ENCODE peak calls at places on chromosomes 7 and 10, in eight cellular contexts. V, Q, A, M, E, P, T and D are unnamed samples.

GRCh38 chr7:23334482-23335056 is 35.4 kb downstream of the MALSU1 start:
- DNase-seq in Q (peak; percentile 94), P (no peak), A (peak; percentile 91), E (peak; percentile 99), M (no peak), V (no peak), T (no peak), D (no peak)

GRCh38 chr7:6640246-6640721 is 3.2 kb downstream of the ZNF316 start:
- DNase-seq in A (no peak), M (no peak), P (peak; percentile 66), E (no peak), V (peak; percentile 88), T (no peak), Q (no peak), D (peak; percentile 34)

GRCh38 chr7:19747740-19748339 is 25.6 kb downstream of the TMEM196 start:
- DNase-seq in E (peak; percentile 30), T (no peak), A (peak; percentile 49), P (peak; percentile 16), M (peak; percentile 47), V (peak; percentile 82), Q (peak; percentile 32), D (peak; percentile 2)

GRCh38 chr7:116363637-116364432 is 135.7 kb upstream of the CAV2 start:
- DNase-seq in P (no peak), E (no peak), T (no peak), A (no peak), M (no peak), Q (no peak), V (no peak), D (no peak)

GRCh38 chr7:76318488-76319353 is 16.2 kb downstream of the HSPB1 start:
- DNase-seq in T (peak; percentile 64), M (peak; percentile 79), A (no peak), E (no peak), P (peak; percentile 80), V (peak; percentile 85), Q (peak; percentile 84), D (peak; percentile 83)

GRCh38 chr7:155545348-155545747 is 1.0 kb downstream of the CNPY1 start:
- DNase-seq in A (no peak), P (peak; percentile 57), E (no peak), M (no peak), V (peak; percentile 39), T (no peak), Q (no peak), D (no peak)

GRCh38 chr10:1449806-1450205 is 287.5 kb downstream of the ADARB2 start:
- DNase-seq in A (no peak), P (no peak), E (no peak), T (no peak), V (no peak), M (peak; percentile 72), Q (no peak), D (no peak)

GRCh38 chr7:158368449-158368848 is 219.2 kb downstream of the PTPRN2 start:
- DNase-seq in M (no peak), T (no peak), E (no peak), A (no peak), Q (no peak), V (no peak), P (no peak), D (no peak)

GRCh38 chr7:94452257-94452656 is 57.4 kb upstream of the CASD1 start:
- DNase-seq in T (no peak), P (no peak), A (no peak), E (no peak), M (no peak), V (no peak), Q (no peak), D (no peak)

GRCh38 chr10:62895058-62895457 is 78.9 kb upstream of the EGR2 start:
- DNase-seq in T (no peak), Q (no peak), V (no peak), A (no peak), M (no peak), P (no peak), E (no peak), D (no peak)

GRCh38 chr10:62025134-62025794 is 123.8 kb downstream of the ARID5B start:
- DNase-seq in Q (no peak), T (no peak), E (no peak), V (no peak), M (no peak), P (no peak), A (no peak), D (no peak)

GRCh38 chr7:100545636-100546128 is 6.7 kb downstream of the AGFG2 start:
- DNase-seq in T (peak; percentile 83), A (peak; percentile 81), M (peak; percentile 74), P (peak; percentile 74), Q (peak; percentile 95), V (peak; percentile 71), E (peak; percentile 88), D (no peak)

GRCh38 chr10:8398771-8399170 is 344.3 kb downstream of the GATA3 start:
- DNase-seq in T (no peak), E (no peak), V (no peak), A (no peak), M (no peak), Q (no peak), P (no peak), D (no peak)

GRCh38 chr7:45685619-45686240 is 111.6 kb downstream of the ADCY1 start:
- DNase-seq in M (no peak), V (no peak), Q (no peak), P (no peak), E (no peak), T (no peak), A (no peak), D (no peak)

GRCh38 chr10:59047180-59047579 is 129.3 kb upstream of the PHYHIPL start:
- DNase-seq in M (no peak), E (no peak), Q (no peak), V (no peak), T (no peak), P (no peak), A (no peak), D (no peak)

GRCh38 chr7:157549612-157550299 is 213.0 kb downstream of the DNAJB6 start:
- DNase-seq in Q (no peak), T (no peak), P (no peak), V (no peak), E (no peak), M (no peak), A (no peak), D (no peak)

GRCh38 chr7:151726875-151727578 is 149.9 kb downstream of the PRKAG2 start:
- DNase-seq in P (no peak), V (no peak), T (no peak), M (peak; percentile 44), E (no peak), A (no peak), Q (no peak), D (no peak)

GRCh38 chr7:130959743-130960207 is 225.8 kb upstream of the KLF14 start:
- DNase-seq in E (no peak), P (peak; percentile 53), M (no peak), Q (peak; percentile 14), A (peak; percentile 66), V (peak; percentile 70), T (no peak), D (peak; percentile 38)

GRCh38 chr7:132207211-132207610 is 369.1 kb downstream of the PLXNA4 start:
- DNase-seq in P (no peak), A (no peak), Q (no peak), E (no peak), M (no peak), T (no peak), V (no peak), D (no peak)

GRCh38 chr10:34826221-34826620 is 11.1 kb upstream of the PARD3 start:
- DNase-seq in Q (peak; percentile 38), V (peak; percentile 31), A (peak; percentile 48), M (no peak), P (no peak), T (no peak), E (no peak), D (no peak)

DNA sequence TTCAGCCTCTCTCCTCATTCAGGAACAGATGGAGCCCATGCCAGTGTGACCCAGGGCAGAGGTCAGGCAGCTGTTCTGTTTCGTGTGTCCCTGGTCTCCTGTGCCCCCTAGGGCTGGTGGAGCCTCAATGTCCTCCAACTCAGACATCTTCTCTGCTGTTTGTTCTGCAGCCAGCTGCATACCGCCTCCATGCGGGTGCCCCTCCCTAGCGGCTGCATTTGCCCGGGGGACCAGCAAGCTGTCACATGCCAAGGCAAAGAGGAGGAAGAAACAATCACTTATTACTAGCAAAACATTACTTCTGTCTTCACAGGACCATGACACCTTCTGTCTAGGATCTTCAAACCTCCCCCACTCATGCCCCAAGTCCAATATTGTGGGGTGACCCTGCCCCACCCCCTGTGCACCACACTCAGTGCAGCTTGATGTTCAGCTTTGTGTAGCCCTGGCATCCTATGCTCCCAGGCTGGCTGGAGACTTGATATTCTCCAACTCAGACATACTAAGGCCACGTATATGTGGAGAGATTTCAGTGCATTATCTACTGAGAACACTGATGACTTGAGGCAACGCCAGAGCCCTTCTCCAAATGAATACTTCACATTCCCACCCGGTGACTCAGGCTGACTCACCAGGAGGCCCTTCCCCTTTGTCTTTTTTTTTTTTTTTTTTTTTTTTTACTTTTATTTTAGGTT is 188.9 kb downstream of the SKIDA1 start:
- DNase-seq in M (no peak), P (peak; percentile 67), E (no peak), T (no peak), V (peak; percentile 85), A (peak; percentile 84), Q (peak; percentile 92), D (no peak)
- TF ChIP-seq CTCF in M (peak; percentile 16), P (no peak), E (no peak), T (no peak), V (peak; percentile 59), A (no peak), Q (peak; percentile 61), D (no peak)

GRCh38 chr10:17206210-17206709 is 4.8 kb upstream of the TRDMT1 start:
- DNase-seq in P (no peak), V (no peak), M (no peak), A (no peak), E (no peak), Q (no peak), T (no peak), D (peak; percentile 23)
- TF ChIP-seq REST in P (no peak), V (no peak), M (no peak), A (no peak), E (no peak), Q (no peak), T (no peak), D (no peak)

GRCh38 chr7:30403477-30403876 is 75.1 kb downstream of the NOD1 start:
- DNase-seq in M (no peak), V (no peak), E (no peak), T (no peak), A (no peak), P (peak; percentile 18), Q (no peak), D (no peak)

GRCh38 chr7:30411173-30411572 is 67.4 kb downstream of the NOD1 start:
- DNase-seq in P (no peak), T (no peak), E (no peak), Q (no peak), V (no peak), M (no peak), A (no peak), D (peak; percentile 84)

GRCh38 chr7:30411897-30412296 is 66.7 kb downstream of the NOD1 start:
- DNase-seq in E (no peak), V (no peak), T (no peak), M (no peak), A (no peak), P (no peak), Q (no peak), D (no peak)

GRCh38 chr7:30406664-30407425 is 71.7 kb downstream of the NOD1 start:
- DNase-seq in M (no peak), Q (no peak), T (no peak), E (no peak), A (no peak), V (no peak), P (no peak), D (no peak)
- TF ChIP-seq POLR2AphosphoS5 in M (no peak), Q (no peak), T (no peak), E (no peak), A (no peak), V (no peak), P (no peak), D (no peak)

GRCh38 chr7:91126762-91127161 is 137.5 kb upstream of the FZD1 start:
- DNase-seq in M (no peak), Q (no peak), A (no peak), V (peak; percentile 66), E (no peak), P (no peak), T (no peak), D (no peak)
- TF ChIP-seq CTCF in M (no peak), Q (no peak), A (no peak), V (no peak), E (no peak), P (no peak), T (no peak), D (no peak)